ENCODE peak calls at places on chromosomes 1 and 21, in nine cellular contexts. U, W, I, O, X, B, S, P and R are unnamed samples.

GRCh38 chr1:106768501-106768900 is 288.0 kb upstream of the PRMT6 start:
- DNase-seq in P (no peak), O (no peak), X (no peak), U (no peak), I (no peak), W (peak), S (no peak), B (no peak), R (no peak)

GRCh38 chr1:198880818-198881597 is 242.2 kb downstream of the PTPRC start:
- DNase-seq in S (no peak), U (no peak), P (no peak), O (peak), B (peak), W (peak), I (peak), X (no peak), R (no peak)

GRCh38 chr1:19208710-19209438 is 1.2 kb downstream of the UBR4 start:
- DNase-seq in O (no peak), X (no peak), I (peak), S (no peak), U (no peak), B (no peak), P (no peak), W (peak), R (no peak)

GRCh38 chr1:154220970-154221814 is 437 bp downstream of the UBAP2L start:
- DNase-seq in U (peak), B (no peak), W (peak), I (peak), O (no peak), P (peak), S (peak), X (peak), R (peak)

GRCh38 chr1:183757061-183757460 is 47.9 kb upstream of the RGL1 start:
- DNase-seq in I (peak), X (no peak), U (no peak), S (no peak), W (peak), B (peak), O (no peak), P (no peak), R (no peak)

GRCh38 chr1:65792671-65793358 is at the start of gene PDE4B:
- DNase-seq in I (peak), U (no peak), S (peak), B (no peak), O (no peak), X (no peak), P (no peak), W (no peak), R (peak)

GRCh38 chr1:67211589-67212563 is 45.6 kb downstream of the IL23R start:
- DNase-seq in U (peak), S (no peak), O (peak), B (no peak), X (no peak), P (no peak), I (peak), W (peak), R (peak)

GRCh38 chr1:184524248-184524647 is 137.4 kb downstream of the C1orf21 start:
- DNase-seq in W (no peak), B (no peak), I (no peak), O (no peak), S (no peak), P (no peak), X (no peak), U (no peak), R (no peak)

GRCh38 chr1:211683396-211684297 is 8.2 kb upstream of the NEK2 start:
- DNase-seq in W (no peak), B (no peak), U (no peak), P (no peak), X (no peak), O (no peak), S (no peak), I (no peak), R (no peak)

GRCh38 chr1:9038338-9038650 is 12.1 kb upstream of the SLC2A7 start:
- DNase-seq in O (no peak), S (peak), W (no peak), B (no peak), P (no peak), I (no peak), U (no peak), X (no peak), R (no peak)

GRCh38 chr1:30354410-30354809 is 369.0 kb downstream of the MATN1 start:
- DNase-seq in O (no peak), P (no peak), U (no peak), X (no peak), I (no peak), S (no peak), W (no peak), B (no peak), R (no peak)

GRCh38 chr1:162710349-162710748 is 78.1 kb downstream of the DDR2 start:
- DNase-seq in U (no peak), B (no peak), O (no peak), P (no peak), W (peak), S (no peak), X (no peak), I (peak), R (no peak)

GRCh38 chr1:178541829-178542553 is 29.1 kb downstream of the TEX35 start:
- DNase-seq in P (no peak), O (no peak), X (peak), W (peak), S (peak), I (peak), U (peak), B (no peak), R (peak)

GRCh38 chr1:226679853-226680516 is 59.1 kb downstream of the ITPKB start:
- DNase-seq in O (no peak), U (peak), P (peak), B (no peak), I (peak), W (no peak), X (peak), S (peak), R (peak)

GRCh38 chr1:196367838-196368237 is 240.4 kb downstream of the KCNT2 start:
- DNase-seq in I (no peak), P (no peak), O (no peak), S (no peak), W (no peak), U (no peak), X (no peak), B (no peak), R (no peak)

GRCh38 chr1:69175078-69175477 is 392.6 kb upstream of the LRRC7 start:
- DNase-seq in X (no peak), S (no peak), B (no peak), U (no peak), O (no peak), W (peak), I (no peak), P (no peak), R (peak)

GRCh38 chr1:100606438-100606837 is 68.5 kb downstream of the GPR88 start:
- DNase-seq in B (no peak), W (peak), P (no peak), X (no peak), I (peak), O (peak), U (peak), S (no peak), R (peak)

GRCh38 chr1:111944121-111944785 is 45.2 kb downstream of the KCND3 start:
- DNase-seq in W (no peak), I (no peak), O (no peak), P (peak), U (no peak), X (peak), B (no peak), S (no peak), R (no peak)

GRCh38 chr1:151574575-151575529 is 34.7 kb downstream of the TUFT1 start:
- DNase-seq in O (peak), U (no peak), P (no peak), S (no peak), X (peak), W (peak), B (no peak), I (peak), R (no peak)

GRCh38 chr1:207020709-207021107 is 11.8 kb downstream of the C1orf116 start:
- DNase-seq in X (no peak), W (peak), B (no peak), I (no peak), P (no peak), O (no peak), U (no peak), S (no peak), R (no peak)

GRCh38 chr1:228983231-228983660 is 248.0 kb downstream of the RHOU start:
- DNase-seq in O (no peak), W (no peak), U (no peak), B (no peak), S (no peak), P (no peak), I (no peak), X (no peak), R (no peak)

GRCh38 chr1:19676438-19676922 is 11.8 kb downstream of the HTR6 start:
- DNase-seq in O (no peak), W (peak), I (peak), B (peak), U (peak), X (peak), P (peak), S (no peak), R (peak)

GRCh38 chr1:48776400-48777218 is at the start of gene BEND5:
- DNase-seq in W (peak), B (peak), P (peak), I (no peak), X (peak), O (no peak), U (peak), S (peak), R (peak)

GRCh38 chr1:2644171-2644570 is 11.4 kb upstream of the MMEL1 start:
- DNase-seq in X (no peak), W (no peak), P (no peak), B (no peak), O (no peak), I (no peak), S (peak), U (peak), R (no peak)

GRCh38 chr1:198462365-198463025 is 78.0 kb downstream of the ATP6V1G3 start:
- DNase-seq in U (no peak), O (no peak), P (no peak), X (no peak), W (peak), B (no peak), I (peak), S (no peak), R (no peak)

GRCh38 chr1:22266162-22266561 is 123.3 kb upstream of the WNT4 start:
- DNase-seq in I (no peak), P (no peak), O (no peak), S (no peak), W (no peak), X (no peak), U (no peak), B (no peak), R (no peak)

GRCh38 chr1:199954701-199955100 is 72.8 kb upstream of the NR5A2 start:
- DNase-seq in B (no peak), W (peak), I (no peak), U (peak), X (no peak), P (no peak), S (no peak), O (no peak), R (peak)
- TF ChIP-seq CTCF in B (peak), W (peak), I (peak), U (no peak), X (peak), P (no peak), S (peak), O (peak), R (peak)

GRCh38 chr1:234218078-234218477 is 155.2 kb upstream of the COA6 start:
- DNase-seq in P (no peak), X (no peak), U (no peak), W (no peak), I (no peak), B (no peak), S (no peak), O (no peak), R (no peak)
- H3K27ac ChIP-seq in P (no peak), X (no peak), U (no peak), W (no peak), I (no peak), B (no peak), S (no peak), O (no peak), R (no peak)

GRCh38 chr1:247332215-247332900 is 691 bp upstream of the ZNF496 start:
- DNase-seq in X (peak), P (peak), S (peak), U (peak), O (no peak), I (peak), W (peak), B (no peak), R (peak)
- TF ChIP-seq CTCF in X (no peak), P (no peak), S (no peak), U (no peak), O (no peak), I (no peak), W (peak), B (no peak), R (no peak)

GRCh38 chr1:145898756-145899155 is 11.1 kb downstream of the ITGA10 start:
- DNase-seq in S (no peak), U (no peak), O (no peak), P (no peak), I (no peak), X (no peak), W (no peak), B (no peak), R (no peak)
- H3K27ac ChIP-seq in S (no peak), U (no peak), O (no peak), P (no peak), I (no peak), X (no peak), W (no peak), B (no peak), R (no peak)

GRCh38 chr1:147626304-147626703 is 44.0 kb downstream of the ACP6 start:
- DNase-seq in O (no peak), B (no peak), S (no peak), U (no peak), P (no peak), W (no peak), I (no peak), X (no peak), R (no peak)

GRCh38 chr1:147628441-147628840 is 41.9 kb downstream of the ACP6 start:
- DNase-seq in S (no peak), O (no peak), B (no peak), W (no peak), I (no peak), X (no peak), P (no peak), U (no peak), R (no peak)

GRCh38 chr1:147626739-147627138 is 43.6 kb downstream of the ACP6 start:
- DNase-seq in X (no peak), P (no peak), O (no peak), B (no peak), S (no peak), W (no peak), U (no peak), I (no peak), R (no peak)

GRCh38 chr1:147625274-147625986 is 44.9 kb downstream of the ACP6 start:
- DNase-seq in S (no peak), B (no peak), I (peak), O (no peak), P (no peak), X (no peak), W (no peak), U (no peak), R (peak)

GRCh38 chr1:147627435-147628110 is 42.8 kb downstream of the ACP6 start:
- DNase-seq in U (peak), W (peak), O (peak), X (peak), B (peak), P (peak), S (peak), I (peak), R (peak)
- TF ChIP-seq CTCF in U (peak), W (peak), O (peak), X (peak), B (peak), P (peak), S (peak), I (peak), R (peak)

GRCh38 chr1:227777646-227778045 is 37.8 kb upstream of the PRSS38 start:
- DNase-seq in I (no peak), U (peak), P (no peak), B (no peak), X (peak), S (no peak), O (no peak), W (no peak), R (no peak)
- H3K27ac ChIP-seq in I (no peak), U (no peak), P (no peak), B (no peak), X (no peak), S (no peak), O (no peak), W (no peak), R (no peak)

GRCh38 chr21:22764222-22764621 is 1766.0 kb downstream of the NCAM2 start:
- DNase-seq in X (no peak), O (no peak), P (no peak), I (no peak), U (no peak), S (no peak), W (no peak), B (no peak), R (no peak)

GRCh38 chr21:22762463-22762862 is 1764.3 kb downstream of the NCAM2 start:
- DNase-seq in B (no peak), O (no peak), I (no peak), S (no peak), U (no peak), P (no peak), X (no peak), W (no peak), R (no peak)

GRCh38 chr21:22758478-22758877 is 1760.3 kb downstream of the NCAM2 start:
- DNase-seq in P (no peak), X (no peak), U (no peak), I (peak), B (no peak), O (no peak), S (no peak), W (peak), R (no peak)

DNA sequence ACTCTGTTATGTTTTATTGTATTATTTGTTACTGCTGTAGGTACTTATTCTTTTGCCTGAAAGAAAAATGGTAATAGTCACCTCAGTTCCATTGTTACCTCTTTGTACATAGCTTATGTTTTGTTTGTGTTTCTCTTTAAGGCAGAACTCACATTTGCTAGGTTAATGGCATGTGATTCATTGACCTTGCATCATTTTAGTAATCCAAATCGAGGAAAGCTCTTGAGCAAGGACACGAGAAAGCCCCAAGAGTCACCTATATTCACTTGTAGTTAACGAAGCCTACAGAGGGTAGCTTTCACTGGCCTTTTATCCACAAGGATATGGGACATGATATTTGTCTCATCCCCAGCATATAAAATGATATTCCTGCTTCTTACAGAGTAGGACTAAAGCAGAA is 1765.2 kb downstream of the NCAM2 start:
- DNase-seq in U (no peak), B (no peak), P (no peak), X (no peak), I (no peak), S (no peak), W (no peak), O (no peak), R (no peak)
- TF ChIP-seq CTCF in U (no peak), B (no peak), P (no peak), X (no peak), I (no peak), S (no peak), W (no peak), O (no peak), R (no peak)

GRCh38 chr21:31135536-31136184 is 97.4 kb upstream of the KRTAP19-8 start:
- DNase-seq in S (no peak), X (no peak), W (no peak), B (no peak), I (peak), U (no peak), O (no peak), P (no peak), R (no peak)

GRCh38 chr21:31130821-31131220 is 92.5 kb upstream of the KRTAP19-8 start:
- DNase-seq in X (no peak), O (no peak), I (no peak), U (no peak), W (no peak), B (no peak), P (no peak), S (no peak), R (no peak)

GRCh38 chr21:31136891-31137290 is 98.6 kb upstream of the KRTAP19-8 start:
- DNase-seq in O (no peak), X (no peak), W (no peak), S (no peak), I (peak), U (no peak), P (no peak), B (peak), R (no peak)

GRCh38 chr21:31132574-31133242 is 94.4 kb upstream of the KRTAP19-8 start:
- DNase-seq in O (no peak), X (no peak), I (no peak), W (no peak), U (peak), S (no peak), P (no peak), B (no peak), R (no peak)

DNA sequence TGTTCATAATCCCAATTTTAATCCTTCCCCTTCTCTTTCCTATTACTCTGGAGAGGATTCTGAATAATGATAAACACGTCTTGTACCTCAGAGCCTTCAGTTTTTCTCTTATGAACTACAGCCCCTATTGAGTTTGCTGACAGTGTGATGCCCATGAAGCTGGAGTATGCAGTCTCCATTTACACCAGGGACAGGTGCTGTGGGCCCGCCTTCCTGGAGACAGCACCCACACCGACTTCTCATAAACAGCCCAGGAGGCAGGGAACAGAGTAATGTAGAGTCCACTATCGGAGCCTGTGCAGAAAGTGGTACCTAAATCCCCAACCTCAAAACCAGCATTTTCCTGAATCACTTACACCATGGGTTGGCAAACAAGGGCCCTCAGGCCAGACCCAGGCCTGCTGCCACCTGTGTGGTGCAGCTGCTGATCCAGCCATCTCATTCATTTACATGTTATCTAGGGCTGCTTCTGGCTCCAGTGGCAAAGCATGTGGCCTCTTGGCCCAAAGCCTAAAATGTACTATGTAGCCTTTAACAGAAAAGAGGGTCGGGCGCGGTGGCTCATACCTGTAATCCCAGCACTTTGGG is 95.1 kb upstream of the KRTAP19-8 start:
- DNase-seq in P (no peak), B (no peak), O (no peak), I (no peak), W (no peak), S (no peak), U (no peak), X (no peak), R (no peak)
- H3K27ac ChIP-seq in P (no peak), B (no peak), O (no peak), I (no peak), W (no peak), S (no peak), U (no peak), X (no peak), R (no peak)

GRCh38 chr21:37155216-37155615 is 82.2 kb downstream of the TTC3 start:
- DNase-seq in W (peak), P (no peak), O (no peak), S (no peak), X (no peak), U (no peak), I (no peak), B (no peak), R (peak)
- TF ChIP-seq CTCF in W (peak), P (no peak), O (no peak), S (no peak), X (no peak), U (no peak), I (no peak), B (no peak), R (peak)

GRCh38 chr1:223125249-223125648 is 17.8 kb downstream of the TLR5 start:
- DNase-seq in I (no peak), W (no peak), S (no peak), U (no peak), P (no peak), X (no peak), B (no peak), O (no peak), R (no peak)

GRCh38 chr1:223129229-223129851 is 13.7 kb downstream of the TLR5 start:
- DNase-seq in X (peak), P (peak), I (peak), B (no peak), W (no peak), U (peak), S (peak), O (no peak), R (peak)

DNA sequence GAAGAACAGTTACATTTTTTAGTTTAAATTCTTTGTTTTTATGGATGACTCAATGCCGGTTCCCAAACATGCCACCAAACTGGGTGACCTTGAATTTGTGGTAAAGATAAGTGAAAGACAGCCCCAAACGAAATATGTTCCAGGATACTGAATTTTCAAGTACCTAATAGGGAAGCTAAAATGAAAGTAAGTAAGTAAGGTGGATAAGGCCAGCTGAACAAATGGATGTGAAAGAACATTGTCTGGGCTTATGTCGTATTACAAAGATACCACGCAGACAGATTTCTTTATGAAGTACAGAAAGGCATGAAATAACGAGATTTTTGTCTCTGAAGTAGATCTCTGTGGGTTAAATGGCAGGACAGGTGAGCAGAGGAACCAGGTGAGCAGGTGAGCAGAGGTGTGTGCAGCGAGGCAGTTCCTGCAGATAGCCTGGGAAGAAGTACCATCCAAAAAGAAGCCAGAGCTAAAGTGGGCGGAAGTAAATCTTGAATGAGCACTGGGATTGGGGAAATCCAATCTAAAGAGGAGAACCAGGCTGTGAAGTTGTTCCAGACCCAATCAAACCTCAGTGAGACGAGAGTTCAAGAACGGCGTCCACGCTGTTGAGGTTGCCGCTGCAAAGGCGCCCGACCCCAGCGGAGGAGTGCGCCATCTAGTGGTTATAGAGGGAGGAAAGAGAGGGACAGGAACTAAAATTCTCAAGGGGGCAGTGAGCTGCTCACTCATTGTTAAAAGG is 19.6 kb downstream of the TLR5 start:
- DNase-seq in U (peak), W (peak), X (peak), S (peak), I (peak), P (no peak), O (peak), B (no peak), R (peak)
- H3K27ac ChIP-seq in U (no peak), W (no peak), X (no peak), S (no peak), I (no peak), P (no peak), O (no peak), B (no peak), R (no peak)